ENCODE peak calls at places on chromosomes 6 and 20, in nine cellular contexts. One of them, this sample, is unnamed.

GRCh38 chr6:131532476-131533108 is 40.4 kb upstream of the ARG1 start:
- DNase-seq in IMR-90: peak
- DNase-seq in HFF-Myc: no peak
- DNase-seq in AG09309: no peak
- DNase-seq in retinal pigment epithelial cell: no peak
- DNase-seq in choroid plexus epithelial cell: no peak
- DNase-seq in cardiac fibroblast: peak
- DNase-seq in colonic mucosa: no peak
- DNase-seq in heart right ventricle: no peak
- DNase-seq in this sample: no peak

GRCh38 chr6:19311786-19312185 is 525.4 kb upstream of the ID4 start:
- DNase-seq in AG09309: no peak
- DNase-seq in choroid plexus epithelial cell: peak
- DNase-seq in cardiac fibroblast: no peak
- DNase-seq in colonic mucosa: no peak
- DNase-seq in HFF-Myc: no peak
- DNase-seq in IMR-90: no peak
- DNase-seq in retinal pigment epithelial cell: no peak
- DNase-seq in heart right ventricle: no peak
- DNase-seq in this sample: no peak

GRCh38 chr6:151765444-151765886 is 42.0 kb upstream of the ESR1 start:
- DNase-seq in HFF-Myc: peak
- DNase-seq in cardiac fibroblast: peak
- DNase-seq in colonic mucosa: peak
- DNase-seq in AG09309: peak
- DNase-seq in retinal pigment epithelial cell: peak
- DNase-seq in choroid plexus epithelial cell: peak
- DNase-seq in IMR-90: peak
- DNase-seq in heart right ventricle: peak
- DNase-seq in this sample: peak

GRCh38 chr20:31861346-31862156 is 8.8 kb downstream of the DUSP15 start:
- DNase-seq in heart right ventricle: peak
- DNase-seq in AG09309: no peak
- DNase-seq in choroid plexus epithelial cell: peak
- DNase-seq in IMR-90: peak
- DNase-seq in colonic mucosa: peak
- DNase-seq in cardiac fibroblast: no peak
- DNase-seq in retinal pigment epithelial cell: no peak
- DNase-seq in HFF-Myc: no peak
- DNase-seq in this sample: peak

GRCh38 chr6:91137286-91137685 is 550.4 kb upstream of the MAP3K7 start:
- DNase-seq in retinal pigment epithelial cell: no peak
- DNase-seq in AG09309: no peak
- DNase-seq in heart right ventricle: no peak
- DNase-seq in cardiac fibroblast: no peak
- DNase-seq in HFF-Myc: no peak
- DNase-seq in IMR-90: no peak
- DNase-seq in colonic mucosa: no peak
- DNase-seq in choroid plexus epithelial cell: no peak
- DNase-seq in this sample: no peak

GRCh38 chr20:37880726-37881591 is 22.0 kb upstream of the VSTM2L start:
- DNase-seq in IMR-90: no peak
- DNase-seq in colonic mucosa: no peak
- DNase-seq in choroid plexus epithelial cell: no peak
- DNase-seq in AG09309: no peak
- DNase-seq in HFF-Myc: no peak
- DNase-seq in heart right ventricle: peak
- DNase-seq in cardiac fibroblast: peak
- DNase-seq in retinal pigment epithelial cell: no peak
- DNase-seq in this sample: no peak

GRCh38 chr20:35285806-35286076 is 1.2 kb upstream of the EIF6 start:
- DNase-seq in AG09309: no peak
- DNase-seq in choroid plexus epithelial cell: no peak
- DNase-seq in heart right ventricle: no peak
- DNase-seq in colonic mucosa: no peak
- DNase-seq in cardiac fibroblast: peak
- DNase-seq in IMR-90: peak
- DNase-seq in HFF-Myc: no peak
- DNase-seq in retinal pigment epithelial cell: no peak
- DNase-seq in this sample: no peak

GRCh38 chr6:160421854-160422253 is 73.7 kb downstream of the SLC22A3 start:
- DNase-seq in HFF-Myc: no peak
- DNase-seq in colonic mucosa: no peak
- DNase-seq in IMR-90: no peak
- DNase-seq in heart right ventricle: peak
- DNase-seq in retinal pigment epithelial cell: no peak
- DNase-seq in choroid plexus epithelial cell: no peak
- DNase-seq in AG09309: no peak
- DNase-seq in cardiac fibroblast: peak
- DNase-seq in this sample: no peak

GRCh38 chr6:141326925-141327324 is 805.8 kb upstream of the GJE1 start:
- DNase-seq in heart right ventricle: no peak
- DNase-seq in HFF-Myc: no peak
- DNase-seq in cardiac fibroblast: no peak
- DNase-seq in IMR-90: no peak
- DNase-seq in choroid plexus epithelial cell: peak
- DNase-seq in retinal pigment epithelial cell: no peak
- DNase-seq in colonic mucosa: no peak
- DNase-seq in AG09309: no peak
- DNase-seq in this sample: no peak

DNA sequence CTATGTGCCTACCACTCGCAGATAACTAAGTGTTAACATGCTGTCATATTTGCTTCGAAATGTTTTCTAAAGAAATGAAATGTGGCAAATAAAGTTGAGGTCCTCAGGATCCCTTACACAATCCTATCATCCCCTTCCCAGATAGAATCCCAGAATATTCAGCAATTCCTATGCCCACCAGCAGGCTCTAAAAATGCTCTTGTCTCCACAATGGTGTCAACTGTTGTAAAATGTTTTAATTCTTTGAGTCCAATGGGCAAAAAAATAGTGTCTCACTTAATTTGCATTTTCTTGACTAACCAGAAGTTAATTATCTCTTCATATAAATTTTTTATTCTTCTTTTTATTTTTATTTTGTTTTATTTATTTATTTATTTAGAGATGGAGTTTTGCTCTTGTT is 103.9 kb upstream of the MAP7 start:
- DNase-seq in cardiac fibroblast: no peak
- DNase-seq in IMR-90: no peak
- DNase-seq in colonic mucosa: no peak
- DNase-seq in AG09309: no peak
- DNase-seq in heart right ventricle: no peak
- DNase-seq in retinal pigment epithelial cell: no peak
- DNase-seq in HFF-Myc: no peak
- DNase-seq in choroid plexus epithelial cell: no peak
- DNase-seq in this sample: no peak
- TF ChIP-seq CTCF in cardiac fibroblast: peak
- TF ChIP-seq CTCF in IMR-90: no peak
- TF ChIP-seq CTCF in colonic mucosa: no peak
- TF ChIP-seq CTCF in AG09309: no peak
- TF ChIP-seq CTCF in heart right ventricle: no peak
- TF ChIP-seq CTCF in retinal pigment epithelial cell: peak
- TF ChIP-seq CTCF in HFF-Myc: no peak
- TF ChIP-seq CTCF in choroid plexus epithelial cell: peak
- TF ChIP-seq CTCF in this sample: no peak

GRCh38 chr6:48998574-48998973 is 464.5 kb downstream of the MMUT start:
- DNase-seq in choroid plexus epithelial cell: no peak
- DNase-seq in retinal pigment epithelial cell: no peak
- DNase-seq in AG09309: no peak
- DNase-seq in heart right ventricle: no peak
- DNase-seq in cardiac fibroblast: no peak
- DNase-seq in HFF-Myc: no peak
- DNase-seq in IMR-90: no peak
- DNase-seq in colonic mucosa: no peak
- DNase-seq in this sample: no peak

GRCh38 chr6:48990746-48991145 is 472.3 kb downstream of the MMUT start:
- DNase-seq in IMR-90: no peak
- DNase-seq in AG09309: no peak
- DNase-seq in heart right ventricle: no peak
- DNase-seq in HFF-Myc: no peak
- DNase-seq in choroid plexus epithelial cell: no peak
- DNase-seq in retinal pigment epithelial cell: no peak
- DNase-seq in colonic mucosa: no peak
- DNase-seq in cardiac fibroblast: no peak
- DNase-seq in this sample: no peak

GRCh38 chr6:48996461-48997119 is 466.5 kb downstream of the MMUT start:
- DNase-seq in AG09309: no peak
- DNase-seq in choroid plexus epithelial cell: no peak
- DNase-seq in retinal pigment epithelial cell: no peak
- DNase-seq in HFF-Myc: no peak
- DNase-seq in heart right ventricle: no peak
- DNase-seq in cardiac fibroblast: no peak
- DNase-seq in IMR-90: no peak
- DNase-seq in colonic mucosa: no peak
- DNase-seq in this sample: no peak

DNA sequence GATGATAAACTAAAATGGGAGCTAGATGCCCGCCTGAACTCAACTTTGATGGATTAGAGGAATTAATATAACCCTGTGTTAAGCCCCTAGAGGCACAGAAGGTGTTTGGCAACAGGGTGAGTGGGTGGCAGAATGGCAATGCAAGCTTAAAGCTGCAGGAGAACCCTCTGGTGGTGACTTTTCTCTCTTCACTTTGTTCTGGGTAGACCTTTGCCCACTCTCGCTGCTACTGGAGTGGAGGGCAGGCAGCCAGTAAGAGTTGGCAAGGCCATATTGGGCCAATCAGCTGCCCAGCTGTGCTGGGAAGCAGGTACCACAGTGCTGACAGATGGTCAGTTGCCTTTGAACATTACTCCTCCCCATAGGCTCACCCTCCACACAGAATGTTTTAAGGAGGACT is 468.2 kb downstream of the MMUT start:
- DNase-seq in AG09309: no peak
- DNase-seq in colonic mucosa: no peak
- DNase-seq in choroid plexus epithelial cell: no peak
- DNase-seq in HFF-Myc: no peak
- DNase-seq in heart right ventricle: no peak
- DNase-seq in cardiac fibroblast: no peak
- DNase-seq in retinal pigment epithelial cell: no peak
- DNase-seq in IMR-90: no peak
- DNase-seq in this sample: no peak
- TF ChIP-seq CTCF in AG09309: no peak
- TF ChIP-seq CTCF in colonic mucosa: no peak
- TF ChIP-seq CTCF in choroid plexus epithelial cell: no peak
- TF ChIP-seq CTCF in HFF-Myc: no peak
- TF ChIP-seq CTCF in heart right ventricle: no peak
- TF ChIP-seq CTCF in cardiac fibroblast: no peak
- TF ChIP-seq CTCF in retinal pigment epithelial cell: no peak
- TF ChIP-seq CTCF in IMR-90: no peak
- TF ChIP-seq CTCF in this sample: no peak

GRCh38 chr6:35496036-35496850 is 636 bp downstream of the TEAD3 start:
- DNase-seq in colonic mucosa: peak
- DNase-seq in heart right ventricle: peak
- DNase-seq in choroid plexus epithelial cell: no peak
- DNase-seq in cardiac fibroblast: peak
- DNase-seq in HFF-Myc: no peak
- DNase-seq in retinal pigment epithelial cell: no peak
- DNase-seq in IMR-90: no peak
- DNase-seq in AG09309: no peak
- DNase-seq in this sample: peak

GRCh38 chr6:35497571-35498406 is 910 bp upstream of the TEAD3 start:
- DNase-seq in colonic mucosa: peak
- DNase-seq in IMR-90: peak
- DNase-seq in choroid plexus epithelial cell: peak
- DNase-seq in heart right ventricle: peak
- DNase-seq in AG09309: peak
- DNase-seq in retinal pigment epithelial cell: no peak
- DNase-seq in cardiac fibroblast: peak
- DNase-seq in HFF-Myc: peak
- DNase-seq in this sample: peak

GRCh38 chr6:35495258-35496035 is 1.4 kb downstream of the TEAD3 start:
- DNase-seq in choroid plexus epithelial cell: no peak
- DNase-seq in HFF-Myc: no peak
- DNase-seq in AG09309: no peak
- DNase-seq in cardiac fibroblast: no peak
- DNase-seq in retinal pigment epithelial cell: no peak
- DNase-seq in IMR-90: peak
- DNase-seq in colonic mucosa: no peak
- DNase-seq in heart right ventricle: no peak
- DNase-seq in this sample: no peak

GRCh38 chr6:35498407-35499045 is 1.6 kb upstream of the TEAD3 start:
- DNase-seq in heart right ventricle: no peak
- DNase-seq in retinal pigment epithelial cell: no peak
- DNase-seq in cardiac fibroblast: no peak
- DNase-seq in IMR-90: no peak
- DNase-seq in choroid plexus epithelial cell: no peak
- DNase-seq in HFF-Myc: no peak
- DNase-seq in colonic mucosa: no peak
- DNase-seq in AG09309: no peak
- DNase-seq in this sample: no peak

DNA sequence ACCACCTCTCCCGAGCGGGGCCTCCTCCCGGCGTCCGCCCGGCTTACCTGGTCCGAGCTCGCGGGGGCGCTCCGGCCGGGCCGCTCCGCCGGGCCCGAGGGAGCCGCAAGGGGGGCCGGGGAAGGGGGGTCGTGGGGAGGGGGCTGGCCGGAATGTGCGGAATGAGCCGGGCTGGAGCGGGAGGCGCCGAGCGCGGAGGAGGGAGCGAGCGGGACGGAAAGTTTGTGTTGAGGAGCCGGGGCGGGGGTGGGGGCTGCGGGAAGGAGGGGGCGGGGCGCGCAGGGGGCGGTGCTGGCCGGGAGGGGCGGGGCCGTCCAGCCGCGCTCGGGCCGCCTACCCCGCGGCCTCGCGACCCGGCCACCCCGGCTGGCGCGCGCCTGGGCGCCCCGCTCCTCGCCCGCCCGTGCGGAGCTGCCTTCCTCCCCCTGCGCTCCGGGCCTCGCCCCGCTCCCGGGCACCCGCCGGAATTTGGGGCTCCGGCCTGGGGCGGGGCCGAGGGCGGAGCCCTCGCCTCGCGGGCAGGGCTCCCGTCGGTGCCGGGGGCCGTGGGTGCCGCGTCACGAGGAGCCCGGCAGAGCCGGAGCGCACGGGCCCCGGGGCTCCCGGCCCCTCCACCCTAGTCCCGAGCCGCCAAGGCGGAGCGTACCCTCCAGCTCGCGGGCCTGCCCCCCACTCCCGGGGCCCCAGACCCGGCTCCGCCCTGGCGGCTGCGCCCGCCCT is at the start of gene TEAD3:
- DNase-seq in choroid plexus epithelial cell: peak
- DNase-seq in retinal pigment epithelial cell: no peak
- DNase-seq in AG09309: no peak
- DNase-seq in heart right ventricle: peak
- DNase-seq in HFF-Myc: no peak
- DNase-seq in IMR-90: peak
- DNase-seq in cardiac fibroblast: peak
- DNase-seq in colonic mucosa: peak
- DNase-seq in this sample: peak
- TF ChIP-seq CTCF in choroid plexus epithelial cell: peak
- TF ChIP-seq CTCF in retinal pigment epithelial cell: no peak
- TF ChIP-seq CTCF in AG09309: peak
- TF ChIP-seq CTCF in heart right ventricle: no peak
- TF ChIP-seq CTCF in HFF-Myc: no peak
- TF ChIP-seq CTCF in IMR-90: peak
- TF ChIP-seq CTCF in cardiac fibroblast: no peak
- TF ChIP-seq CTCF in colonic mucosa: no peak
- TF ChIP-seq CTCF in this sample: no peak

DNA sequence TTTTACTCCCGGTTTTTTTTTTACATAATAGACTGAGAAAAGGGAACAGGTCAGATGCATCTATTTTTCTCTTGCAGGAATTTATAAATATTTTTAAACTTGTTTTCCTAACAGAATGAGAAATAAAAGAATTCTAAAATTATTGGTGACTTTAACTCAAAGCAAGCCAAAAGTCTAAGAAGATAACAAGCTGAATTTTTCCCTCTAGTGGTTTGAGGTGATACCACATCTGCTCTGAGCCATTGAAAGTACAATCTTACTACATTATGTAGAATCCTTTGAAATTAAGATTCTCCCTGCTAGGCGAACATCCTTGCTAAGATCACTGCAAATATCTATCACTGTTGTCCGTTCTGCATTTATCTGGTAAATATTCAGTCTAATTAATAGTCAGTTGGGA is 10.7 kb upstream of the STMND1 start:
- DNase-seq in IMR-90: peak
- DNase-seq in retinal pigment epithelial cell: no peak
- DNase-seq in HFF-Myc: no peak
- DNase-seq in colonic mucosa: no peak
- DNase-seq in AG09309: no peak
- DNase-seq in cardiac fibroblast: peak
- DNase-seq in choroid plexus epithelial cell: peak
- DNase-seq in heart right ventricle: no peak
- DNase-seq in this sample: no peak
- TF ChIP-seq CTCF in IMR-90: peak
- TF ChIP-seq CTCF in retinal pigment epithelial cell: peak
- TF ChIP-seq CTCF in HFF-Myc: peak
- TF ChIP-seq CTCF in colonic mucosa: no peak
- TF ChIP-seq CTCF in AG09309: peak
- TF ChIP-seq CTCF in cardiac fibroblast: peak
- TF ChIP-seq CTCF in choroid plexus epithelial cell: peak
- TF ChIP-seq CTCF in heart right ventricle: peak
- TF ChIP-seq CTCF in this sample: no peak